ENCODE peak calls at places on chromosome 13, in seven cellular contexts. One of them, this sample, is unnamed.
A peak's percentile ranks its signal among the peaks of the same experiment; 100 is the strongest.

GRCh38 chr13:67278230-67278629 is 48.1 kb upstream of the PCDH9 start:
- DNase-seq in breast epithelium: no peak
- DNase-seq in tibial nerve: no peak
- DNase-seq in dorsolateral prefrontal cortex: no peak
- DNase-seq in body of pancreas: no peak
- DNase-seq in DND-41: no peak
- DNase-seq in colonic mucosa: no peak
- DNase-seq in this sample: no peak

GRCh38 chr13:73421310-73421912 is 362.6 kb downstream of the KLF5 start:
- DNase-seq in breast epithelium: no peak
- DNase-seq in tibial nerve: no peak
- DNase-seq in dorsolateral prefrontal cortex: no peak
- DNase-seq in body of pancreas: peak; percentile 71
- DNase-seq in DND-41: no peak
- DNase-seq in colonic mucosa: peak; percentile 48
- DNase-seq in this sample: no peak

GRCh38 chr13:62119739-62120700 is 704.4 kb upstream of the PCDH20 start:
- DNase-seq in breast epithelium: no peak
- DNase-seq in tibial nerve: no peak
- DNase-seq in dorsolateral prefrontal cortex: no peak
- DNase-seq in body of pancreas: no peak
- DNase-seq in DND-41: no peak
- DNase-seq in colonic mucosa: no peak
- DNase-seq in this sample: peak; percentile 49

GRCh38 chr13:91804724-91805123 is 406.3 kb downstream of the GPC5 start:
- DNase-seq in breast epithelium: no peak
- DNase-seq in tibial nerve: no peak
- DNase-seq in dorsolateral prefrontal cortex: no peak
- DNase-seq in body of pancreas: no peak
- DNase-seq in DND-41: no peak
- DNase-seq in colonic mucosa: no peak
- DNase-seq in this sample: no peak

GRCh38 chr13:68173111-68173510 is 943.0 kb upstream of the PCDH9 start:
- DNase-seq in breast epithelium: no peak
- DNase-seq in tibial nerve: no peak
- DNase-seq in dorsolateral prefrontal cortex: no peak
- DNase-seq in body of pancreas: no peak
- DNase-seq in DND-41: no peak
- DNase-seq in colonic mucosa: no peak
- DNase-seq in this sample: no peak

GRCh38 chr13:102040812-102041211 is 361.0 kb downstream of the FGF14 start:
- DNase-seq in breast epithelium: no peak
- DNase-seq in tibial nerve: no peak
- DNase-seq in dorsolateral prefrontal cortex: no peak
- DNase-seq in body of pancreas: no peak
- DNase-seq in DND-41: no peak
- DNase-seq in colonic mucosa: no peak
- DNase-seq in this sample: no peak

GRCh38 chr13:98480915-98481510 is 95.9 kb downstream of the STK24 start:
- DNase-seq in breast epithelium: no peak
- DNase-seq in tibial nerve: no peak
- DNase-seq in dorsolateral prefrontal cortex: no peak
- DNase-seq in body of pancreas: peak; percentile 42
- DNase-seq in DND-41: no peak
- DNase-seq in colonic mucosa: no peak
- DNase-seq in this sample: no peak

GRCh38 chr13:113656831-113657671 is 947 bp downstream of the ATP4B start:
- DNase-seq in breast epithelium: no peak
- DNase-seq in tibial nerve: no peak
- DNase-seq in dorsolateral prefrontal cortex: peak; percentile 42
- DNase-seq in body of pancreas: no peak
- DNase-seq in DND-41: no peak
- DNase-seq in colonic mucosa: no peak
- DNase-seq in this sample: no peak

GRCh38 chr13:49367640-49368431 is 76.0 kb downstream of the CAB39L start:
- DNase-seq in breast epithelium: no peak
- DNase-seq in tibial nerve: no peak
- DNase-seq in dorsolateral prefrontal cortex: no peak
- DNase-seq in body of pancreas: no peak
- DNase-seq in DND-41: no peak
- DNase-seq in colonic mucosa: no peak
- DNase-seq in this sample: peak; percentile 48

GRCh38 chr13:49366841-49367240 is 77.0 kb downstream of the CAB39L start:
- DNase-seq in breast epithelium: no peak
- DNase-seq in tibial nerve: no peak
- DNase-seq in dorsolateral prefrontal cortex: no peak
- DNase-seq in body of pancreas: no peak
- DNase-seq in DND-41: no peak
- DNase-seq in colonic mucosa: no peak
- DNase-seq in this sample: no peak

GRCh38 chr13:49370390-49370789 is 73.5 kb downstream of the CAB39L start:
- DNase-seq in breast epithelium: no peak
- DNase-seq in tibial nerve: no peak
- DNase-seq in dorsolateral prefrontal cortex: no peak
- DNase-seq in body of pancreas: no peak
- DNase-seq in DND-41: no peak
- DNase-seq in colonic mucosa: no peak
- DNase-seq in this sample: peak; percentile 25

GRCh38 chr13:49369876-49370275 is 74.0 kb downstream of the CAB39L start:
- DNase-seq in breast epithelium: no peak
- DNase-seq in tibial nerve: no peak
- DNase-seq in dorsolateral prefrontal cortex: no peak
- DNase-seq in body of pancreas: no peak
- DNase-seq in DND-41: no peak
- DNase-seq in colonic mucosa: no peak
- DNase-seq in this sample: no peak

DNA sequence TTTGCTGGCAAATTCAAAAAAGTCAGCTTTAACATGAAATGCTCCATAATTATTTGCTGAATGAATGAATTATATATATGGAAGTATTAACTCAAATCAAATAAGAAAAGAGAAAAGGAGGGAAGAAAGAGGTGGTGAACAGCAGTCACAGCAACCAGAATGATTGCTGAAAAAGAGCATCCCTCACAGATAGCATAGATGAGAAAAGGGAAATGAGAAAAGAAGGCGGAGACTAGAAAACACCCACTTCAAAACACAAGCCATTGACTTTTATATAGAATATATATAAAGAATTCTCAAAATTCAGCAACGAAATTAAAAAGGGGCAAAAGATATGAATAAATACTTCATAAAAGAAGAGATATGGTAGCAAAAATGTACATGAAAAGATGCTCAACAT is 75.2 kb downstream of the CAB39L start:
- DNase-seq in breast epithelium: no peak
- DNase-seq in tibial nerve: no peak
- DNase-seq in dorsolateral prefrontal cortex: no peak
- DNase-seq in body of pancreas: no peak
- DNase-seq in DND-41: no peak
- DNase-seq in colonic mucosa: no peak
- DNase-seq in this sample: no peak
- H3K27ac ChIP-seq in breast epithelium: no peak overlapping the region
- H3K27ac ChIP-seq in tibial nerve: peak overlapping the region; percentile 69
- H3K27ac ChIP-seq in dorsolateral prefrontal cortex: no peak overlapping the region
- H3K27ac ChIP-seq in body of pancreas: peak overlapping the region; percentile 60
- H3K27ac ChIP-seq in DND-41: no peak overlapping the region
- H3K27ac ChIP-seq in colonic mucosa: no peak overlapping the region
- H3K27ac ChIP-seq in this sample: no peak overlapping the region

DNA sequence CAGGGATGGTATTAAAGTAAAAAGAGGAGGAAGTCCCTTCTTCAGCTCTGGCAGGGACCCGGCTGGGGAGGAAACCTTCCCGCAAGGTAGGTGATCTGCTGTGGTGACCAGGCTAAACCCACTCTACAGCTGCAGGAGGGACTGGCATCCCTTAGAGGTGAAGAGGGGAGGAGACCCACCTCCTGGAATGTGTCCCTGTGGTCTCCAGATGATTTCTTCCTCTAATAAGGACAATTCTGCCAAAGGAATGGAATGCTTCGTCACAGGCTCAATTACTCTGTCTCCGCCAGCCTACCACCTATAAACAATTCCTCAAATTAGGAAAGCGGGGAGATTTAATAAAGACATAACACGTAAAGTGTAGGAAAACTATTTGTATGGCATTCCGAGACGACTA is 629 bp upstream of the PDS5B start:
- DNase-seq in breast epithelium: no peak
- DNase-seq in tibial nerve: no peak
- DNase-seq in dorsolateral prefrontal cortex: no peak
- DNase-seq in body of pancreas: no peak
- DNase-seq in DND-41: peak; percentile 10
- DNase-seq in colonic mucosa: peak; percentile 23
- DNase-seq in this sample: peak; percentile 71
- H3K27ac ChIP-seq in breast epithelium: peak overlapping the region; percentile 98
- H3K27ac ChIP-seq in tibial nerve: peak overlapping the region; percentile 96
- H3K27ac ChIP-seq in dorsolateral prefrontal cortex: peak overlapping the region; percentile 97
- H3K27ac ChIP-seq in body of pancreas: peak overlapping the region; percentile 93
- H3K27ac ChIP-seq in DND-41: peak overlapping the region; percentile 64
- H3K27ac ChIP-seq in colonic mucosa: no peak overlapping the region
- H3K27ac ChIP-seq in this sample: no peak overlapping the region

GRCh38 chr13:99969368-99969933 is 2.1 kb downstream of the ZIC5 start:
- DNase-seq in breast epithelium: no peak
- DNase-seq in tibial nerve: no peak
- DNase-seq in dorsolateral prefrontal cortex: no peak
- DNase-seq in body of pancreas: no peak
- DNase-seq in DND-41: no peak
- DNase-seq in colonic mucosa: peak; percentile 15
- DNase-seq in this sample: no peak

GRCh38 chr13:99967884-99968520 is 3.6 kb downstream of the ZIC5 start:
- DNase-seq in breast epithelium: no peak
- DNase-seq in tibial nerve: no peak
- DNase-seq in dorsolateral prefrontal cortex: no peak
- DNase-seq in body of pancreas: no peak
- DNase-seq in DND-41: no peak
- DNase-seq in colonic mucosa: no peak
- DNase-seq in this sample: peak; percentile 67

GRCh38 chr13:99968521-99969367 is 2.8 kb downstream of the ZIC5 start:
- DNase-seq in breast epithelium: no peak
- DNase-seq in tibial nerve: no peak
- DNase-seq in dorsolateral prefrontal cortex: no peak
- DNase-seq in body of pancreas: no peak
- DNase-seq in DND-41: no peak
- DNase-seq in colonic mucosa: peak; percentile 58
- DNase-seq in this sample: peak; percentile 79

GRCh38 chr13:99965329-99966000 is 6.1 kb downstream of the ZIC5 start:
- DNase-seq in breast epithelium: no peak
- DNase-seq in tibial nerve: no peak
- DNase-seq in dorsolateral prefrontal cortex: no peak
- DNase-seq in body of pancreas: no peak
- DNase-seq in DND-41: no peak
- DNase-seq in colonic mucosa: no peak
- DNase-seq in this sample: no peak

DNA sequence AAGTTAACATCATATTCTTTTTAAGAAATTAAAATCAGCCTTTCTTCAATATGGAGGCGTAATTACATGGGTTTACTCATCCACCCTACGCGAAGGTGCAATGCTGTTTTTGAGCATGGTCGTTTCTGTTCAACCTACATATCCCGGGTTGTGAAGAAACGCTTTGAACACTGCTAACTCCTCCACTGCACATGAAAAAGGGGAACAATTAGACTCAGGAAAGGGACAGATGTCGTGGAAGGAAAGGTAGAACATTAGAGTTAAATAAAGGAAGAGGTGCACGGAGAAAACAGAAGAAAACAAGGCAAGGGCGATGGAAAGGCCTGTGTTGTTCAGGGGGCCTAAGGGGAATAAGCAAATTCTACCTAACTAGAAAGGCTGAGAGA is 4.1 kb downstream of the ZIC5 start:
- DNase-seq in breast epithelium: no peak
- DNase-seq in tibial nerve: no peak
- DNase-seq in dorsolateral prefrontal cortex: no peak
- DNase-seq in body of pancreas: no peak
- DNase-seq in DND-41: no peak
- DNase-seq in colonic mucosa: no peak
- DNase-seq in this sample: no peak
- H3K27ac ChIP-seq in breast epithelium: no peak overlapping the region
- H3K27ac ChIP-seq in tibial nerve: no peak overlapping the region
- H3K27ac ChIP-seq in dorsolateral prefrontal cortex: peak overlapping the region; percentile 91
- H3K27ac ChIP-seq in body of pancreas: no peak overlapping the region
- H3K27ac ChIP-seq in DND-41: no peak overlapping the region
- H3K27ac ChIP-seq in colonic mucosa: no peak overlapping the region
- H3K27ac ChIP-seq in this sample: no peak overlapping the region

GRCh38 chr13:30429235-30429634 is 6.9 kb downstream of the UBE2L5 start:
- DNase-seq in breast epithelium: no peak
- DNase-seq in tibial nerve: no peak
- DNase-seq in dorsolateral prefrontal cortex: no peak
- DNase-seq in body of pancreas: no peak
- DNase-seq in DND-41: no peak
- DNase-seq in colonic mucosa: no peak
- DNase-seq in this sample: no peak
- H3K27ac ChIP-seq in breast epithelium: no peak overlapping the region
- H3K27ac ChIP-seq in tibial nerve: no peak overlapping the region
- H3K27ac ChIP-seq in dorsolateral prefrontal cortex: no peak overlapping the region
- H3K27ac ChIP-seq in body of pancreas: no peak overlapping the region
- H3K27ac ChIP-seq in DND-41: no peak overlapping the region
- H3K27ac ChIP-seq in colonic mucosa: no peak overlapping the region
- H3K27ac ChIP-seq in this sample: no peak overlapping the region

GRCh38 chr13:44157614-44158013 is 216.0 kb upstream of the SERP2 start:
- DNase-seq in breast epithelium: no peak
- DNase-seq in tibial nerve: no peak
- DNase-seq in dorsolateral prefrontal cortex: no peak
- DNase-seq in body of pancreas: no peak
- DNase-seq in DND-41: no peak
- DNase-seq in colonic mucosa: no peak
- DNase-seq in this sample: no peak

GRCh38 chr13:44160549-44161278 is 212.9 kb upstream of the SERP2 start:
- DNase-seq in breast epithelium: no peak
- DNase-seq in tibial nerve: no peak
- DNase-seq in dorsolateral prefrontal cortex: peak; percentile 68
- DNase-seq in body of pancreas: no peak
- DNase-seq in DND-41: no peak
- DNase-seq in colonic mucosa: no peak
- DNase-seq in this sample: no peak

GRCh38 chr13:44158055-44158655 is 215.5 kb upstream of the SERP2 start:
- DNase-seq in breast epithelium: no peak
- DNase-seq in tibial nerve: peak; percentile 15
- DNase-seq in dorsolateral prefrontal cortex: no peak
- DNase-seq in body of pancreas: no peak
- DNase-seq in DND-41: no peak
- DNase-seq in colonic mucosa: no peak
- DNase-seq in this sample: no peak

GRCh38 chr13:44158741-44159632 is 214.6 kb upstream of the SERP2 start:
- DNase-seq in breast epithelium: no peak
- DNase-seq in tibial nerve: no peak
- DNase-seq in dorsolateral prefrontal cortex: no peak
- DNase-seq in body of pancreas: no peak
- DNase-seq in DND-41: no peak
- DNase-seq in colonic mucosa: no peak
- DNase-seq in this sample: no peak

DNA sequence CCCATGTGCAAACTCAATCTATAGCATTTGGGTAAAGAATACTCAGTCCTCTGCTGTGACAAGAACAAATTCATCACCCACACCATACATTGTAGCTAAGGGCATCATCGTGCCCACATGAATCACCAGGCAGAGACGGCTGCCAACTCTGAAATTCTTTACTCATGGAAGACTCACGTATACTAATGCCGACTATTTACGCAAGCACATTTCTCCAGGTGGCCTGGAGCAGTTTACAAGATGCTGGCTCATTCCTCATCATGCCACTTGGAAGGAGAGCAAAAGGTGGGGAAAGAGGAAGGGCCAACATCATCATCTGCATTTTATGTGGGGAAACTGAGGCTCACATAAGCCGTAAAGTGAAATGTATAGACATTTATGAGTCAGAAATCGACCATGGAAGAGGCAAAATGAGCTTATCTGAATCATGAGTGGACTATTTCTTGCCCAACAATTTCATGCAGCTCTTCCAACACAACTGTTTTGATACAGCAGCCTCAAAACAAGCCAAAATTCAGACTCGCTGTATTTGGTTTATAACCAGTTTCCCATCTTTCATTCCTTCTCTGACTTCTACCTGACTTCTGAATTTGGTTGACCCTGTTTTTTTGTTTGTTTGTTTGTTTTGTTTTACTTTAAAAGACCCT is 213.9 kb upstream of the SERP2 start:
- DNase-seq in breast epithelium: peak; percentile 58
- DNase-seq in tibial nerve: no peak
- DNase-seq in dorsolateral prefrontal cortex: no peak
- DNase-seq in body of pancreas: no peak
- DNase-seq in DND-41: no peak
- DNase-seq in colonic mucosa: no peak
- DNase-seq in this sample: no peak
- H3K27ac ChIP-seq in breast epithelium: peak overlapping the region; percentile 77
- H3K27ac ChIP-seq in tibial nerve: no peak overlapping the region
- H3K27ac ChIP-seq in dorsolateral prefrontal cortex: peak overlapping the region; percentile 76
- H3K27ac ChIP-seq in body of pancreas: no peak overlapping the region
- H3K27ac ChIP-seq in DND-41: no peak overlapping the region
- H3K27ac ChIP-seq in colonic mucosa: no peak overlapping the region
- H3K27ac ChIP-seq in this sample: no peak overlapping the region

This sample was measured in mesendoderm.